ENCODE peak calls at places on chromosome 15, in seven cellular contexts. I, E, R, N, U, A and O are unnamed samples.

GRCh38 chr15:68385671-68386586 is 46.0 kb downstream of the ITGA11 start:
- DNase-seq in I (no peak), E (no peak), R (no peak), A (no peak), U (no peak), N (no peak), O (no peak)

GRCh38 chr15:70669006-70669602 is 94.3 kb downstream of the UACA start:
- DNase-seq in R (no peak), A (no peak), I (no peak), U (no peak), E (no peak), N (no peak), O (no peak)

GRCh38 chr15:76163429-76164020 is 103.7 kb downstream of the TMEM266 start:
- DNase-seq in A (peak), N (no peak), I (no peak), U (no peak), E (no peak), R (peak), O (no peak)

GRCh38 chr15:68054658-68055223 is 626 bp downstream of the PIAS1 start:
- DNase-seq in U (peak), I (peak), A (no peak), N (no peak), R (peak), E (peak), O (no peak)

GRCh38 chr15:71634820-71635219 is 175.5 kb upstream of the NR2E3 start:
- DNase-seq in N (no peak), R (no peak), E (no peak), I (no peak), U (no peak), A (peak), O (peak)

GRCh38 chr15:70215951-70216350 is 118.2 kb upstream of the TLE3 start:
- DNase-seq in I (no peak), U (no peak), A (no peak), N (no peak), R (no peak), E (no peak), O (no peak)

GRCh38 chr15:94576889-94577533 is 345.6 kb downstream of the MCTP2 start:
- DNase-seq in N (no peak), A (no peak), I (peak), U (peak), R (peak), E (no peak), O (no peak)

GRCh38 chr15:31499953-31500808 is 173.5 kb downstream of the KLF13 start:
- DNase-seq in A (no peak), I (no peak), R (no peak), U (no peak), E (no peak), N (no peak), O (no peak)

GRCh38 chr15:62068071-62068786 is 1.5 kb downstream of the C2CD4A start:
- DNase-seq in N (no peak), I (peak), E (no peak), R (peak), U (peak), A (no peak), O (no peak)